ENCODE peak calls at places on chromosomes 6 and 20, in ten cellular contexts. Z is A549, Y is stomach, U is SK-N-SH, F is tibial nerve, V is H1, D is HepG2, C is transverse colon, W is GM12878, O is sigmoid colon. K is an unnamed sample.

GRCh38 chr20:50844430-50845100 is 49.7 kb downstream of the BCAS4 start:
- DNase-seq in Z (peak; percentile 46), Y (peak; percentile 36), U (no peak), F (no peak), V (no peak), D (peak; percentile 25), C (no peak), W (peak; percentile 83), O (no peak), K (no peak)

GRCh38 chr6:3291346-3291745 is 32.6 kb downstream of the PSMG4 start:
- DNase-seq in Z (no peak), Y (no peak), U (no peak), F (no peak), V (no peak), D (no peak), C (no peak), W (no peak), O (no peak), K (no peak)

GRCh38 chr6:89145962-89146747 is at the start of gene PM20D2:
- DNase-seq in Z (peak; percentile 79), Y (peak; percentile 68), U (peak; percentile 97), F (peak; percentile 15), V (no peak), D (peak; percentile 58), C (peak; percentile 77), W (no peak), O (peak; percentile 83), K (peak; percentile 75)

GRCh38 chr6:25138697-25139051 is 140.5 kb upstream of the CARMIL1 start:
- DNase-seq in Z (no peak), Y (no peak), U (no peak), F (no peak), V (no peak), D (no peak), C (no peak), W (no peak), O (no peak), K (no peak)

GRCh38 chr6:5425267-5425666 is 164.0 kb downstream of the FARS2 start:
- DNase-seq in Z (no peak), Y (no peak), U (no peak), F (no peak), V (no peak), D (no peak), C (no peak), W (no peak), O (no peak), K (no peak)

GRCh38 chr6:90458353-90459224 is 128.3 kb downstream of the MAP3K7 start:
- DNase-seq in Z (no peak), Y (no peak), U (no peak), F (no peak), V (no peak), D (no peak), C (no peak), W (no peak), O (no peak), K (no peak)

GRCh38 chr6:30154709-30155521 is 6.1 kb downstream of the TRIM10 start:
- DNase-seq in Z (peak; percentile 52), Y (no peak), U (no peak), F (no peak), V (no peak), D (peak; percentile 82), C (peak; percentile 63), W (no peak), O (no peak), K (no peak)

GRCh38 chr6:14129572-14129971 is 12.0 kb downstream of the CD83 start:
- DNase-seq in Z (peak; percentile 58), Y (peak; percentile 57), U (peak; percentile 76), F (peak; percentile 28), V (peak; percentile 27), D (peak; percentile 70), C (peak; percentile 60), W (no peak), O (peak; percentile 67), K (peak; percentile 59)

GRCh38 chr20:4545526-4545925 is 176.2 kb upstream of the PRND start:
- DNase-seq in Z (no peak), Y (no peak), U (no peak), F (no peak), V (no peak), D (no peak), C (no peak), W (no peak), O (no peak), K (no peak)

GRCh38 chr6:107235007-107235406 is 119.7 kb upstream of the BEND3 start:
- DNase-seq in Z (no peak), Y (no peak), U (no peak), F (no peak), V (no peak), D (peak; percentile 38), C (no peak), W (no peak), O (no peak), K (no peak)

GRCh38 chr20:58344741-58345140 is 35.2 kb downstream of the RAB22A start:
- DNase-seq in Z (no peak), Y (no peak), U (no peak), F (no peak), V (no peak), D (no peak), C (no peak), W (no peak), O (no peak), K (no peak)

GRCh38 chr20:58339741-58340140 is 30.2 kb downstream of the RAB22A start:
- DNase-seq in Z (no peak), Y (no peak), U (no peak), F (no peak), V (no peak), D (no peak), C (no peak), W (no peak), O (no peak), K (no peak)

GRCh38 chr20:58340151-58340550 is 30.6 kb downstream of the RAB22A start:
- DNase-seq in Z (no peak), Y (no peak), U (no peak), F (no peak), V (no peak), D (no peak), C (no peak), W (no peak), O (no peak), K (no peak)

GRCh38 chr20:58340853-58341252 is 31.3 kb downstream of the RAB22A start:
- DNase-seq in Z (peak; percentile 13), Y (no peak), U (no peak), F (no peak), V (no peak), D (no peak), C (no peak), W (no peak), O (no peak), K (no peak)

GRCh38 chr20:58342104-58342945 is 32.8 kb downstream of the RAB22A start:
- DNase-seq in Z (peak; percentile 29), Y (no peak), U (no peak), F (no peak), V (no peak), D (no peak), C (no peak), W (no peak), O (no peak), K (no peak)
- TF ChIP-seq EP300 in Z (no peak), Y (no peak), U (no peak), F (no peak), V (no peak), D (no peak), C (no peak), W (no peak), O (no peak), K (no peak)

DNA sequence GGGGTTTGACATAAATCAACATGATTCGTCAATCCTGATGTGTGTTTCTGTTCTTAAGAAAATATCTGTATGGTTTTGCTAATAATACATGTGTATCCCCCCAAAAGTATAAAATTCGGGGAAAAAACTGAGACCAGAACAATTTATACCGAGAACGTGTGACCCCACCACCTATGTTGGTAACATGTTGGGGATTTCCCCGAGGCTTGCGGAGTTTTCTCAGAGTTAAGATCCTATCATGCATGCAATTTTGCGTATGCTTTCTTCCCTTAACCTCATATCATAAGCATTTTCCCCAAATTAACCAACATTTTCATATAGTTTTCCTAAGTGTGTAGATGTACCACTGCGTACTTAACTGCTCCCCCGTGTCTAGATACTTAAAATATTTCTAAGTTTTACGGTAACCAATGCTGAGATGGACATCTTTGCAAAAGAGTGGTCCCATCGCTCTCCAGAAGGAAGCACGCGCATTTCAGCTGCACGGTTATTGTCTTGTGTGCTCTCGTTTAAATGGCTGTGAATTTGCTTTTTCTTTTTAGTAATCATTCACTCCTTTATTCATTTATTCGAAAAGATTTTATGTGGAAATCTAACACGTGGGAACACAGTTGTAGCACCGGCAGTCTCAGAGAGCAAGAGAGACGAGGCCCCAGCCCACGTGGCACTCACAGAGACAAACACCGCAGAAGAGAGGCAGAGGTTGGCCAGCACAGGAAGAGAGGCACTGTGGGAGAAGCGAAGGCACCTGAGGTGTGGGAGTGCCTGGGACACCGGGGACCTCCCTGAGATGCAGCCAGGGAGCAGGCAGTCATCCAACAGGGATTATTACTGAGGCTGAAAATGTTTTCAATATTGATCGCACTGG is 13.2 kb upstream of the IRF4 start:
- DNase-seq in Z (no peak), Y (no peak), U (no peak), F (no peak), V (no peak), D (no peak), C (no peak), W (no peak), O (no peak), K (no peak)
- TF ChIP-seq EP300 in Z (no peak), Y (no peak), U (no peak), F (no peak), V (no peak), D (no peak), C (no peak), W (no peak), O (no peak), K (no peak)

GRCh38 chr6:161694995-161695394 is 421.1 kb upstream of the AGPAT4 start:
- DNase-seq in Z (peak; percentile 19), Y (no peak), U (no peak), F (no peak), V (no peak), D (peak; percentile 13), C (no peak), W (no peak), O (no peak), K (no peak)
- TF ChIP-seq EP300 in Z (no peak), Y (no peak), U (no peak), F (no peak), V (no peak), D (no peak), C (no peak), W (no peak), O (no peak), K (no peak)

GRCh38 chr6:155980014-155980413 is 524.4 kb upstream of the NOX3 start:
- DNase-seq in Z (no peak), Y (no peak), U (no peak), F (no peak), V (no peak), D (no peak), C (no peak), W (no peak), O (no peak), K (no peak)

GRCh38 chr6:155980680-155981079 is 525.0 kb upstream of the NOX3 start:
- DNase-seq in Z (no peak), Y (no peak), U (peak; percentile 32), F (no peak), V (no peak), D (no peak), C (no peak), W (no peak), O (no peak), K (no peak)

DNA sequence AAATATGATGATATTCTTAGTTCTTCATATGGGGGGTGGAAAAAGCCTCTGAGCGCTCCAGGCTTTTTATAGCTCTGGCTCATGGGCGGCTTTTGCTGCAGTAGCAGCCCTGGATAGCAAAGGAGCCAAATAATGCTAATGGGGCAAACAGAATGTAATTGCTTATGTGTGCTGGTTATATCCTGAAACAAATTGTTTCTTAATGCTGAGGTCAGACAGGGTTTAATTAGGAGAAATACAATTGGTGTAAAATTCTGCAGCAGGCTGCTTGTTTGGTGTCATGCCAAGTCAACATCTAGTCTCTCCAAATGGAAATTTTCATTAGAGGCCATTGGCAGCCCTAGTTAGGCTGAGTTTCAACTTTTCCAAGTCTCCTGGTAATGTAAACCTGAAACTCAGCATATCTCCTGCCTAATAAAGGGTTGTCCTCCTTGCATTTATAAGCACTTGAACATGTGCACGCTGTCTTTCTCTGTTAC is 530.1 kb upstream of the NOX3 start:
- DNase-seq in Z (no peak), Y (no peak), U (no peak), F (no peak), V (no peak), D (no peak), C (no peak), W (no peak), O (no peak), K (no peak)
- TF ChIP-seq EP300 in Z (no peak), Y (no peak), U (no peak), F (no peak), V (no peak), D (no peak), C (no peak), W (no peak), O (no peak), K (no peak)